ENCODE peak calls at places on chromosomes 7 and 10, in seven cellular contexts. One of them, this sample, is unnamed.

GRCh38 chr7:135414850-135415439 is 95.0 kb downstream of the CNOT4 start:
- DNase-seq in cardiac muscle cell: peak; percentile 60
- DNase-seq in Caco-2: peak; percentile 72
- DNase-seq in naive B cell: peak; percentile 7
- DNase-seq in activated naive CD4-positive, alpha-beta T cell treated with anti-CD3 and anti-CD28 coated beads, Interleukin-2, amount 50 U/mL, for 72 hours: peak; percentile 30
- DNase-seq in AG20443: peak; percentile 25
- DNase-seq in GM13976: no peak
- DNase-seq in this sample: peak; percentile 8

GRCh38 chr10:132858121-132859081 is 72.5 kb upstream of the NKX6-2 start:
- DNase-seq in cardiac muscle cell: no peak
- DNase-seq in Caco-2: peak; percentile 30
- DNase-seq in naive B cell: no peak
- DNase-seq in activated naive CD4-positive, alpha-beta T cell treated with anti-CD3 and anti-CD28 coated beads, Interleukin-2, amount 50 U/mL, for 72 hours: no peak
- DNase-seq in AG20443: no peak
- DNase-seq in GM13976: no peak
- DNase-seq in this sample: no peak

GRCh38 chr7:145269418-145270161 is 433.7 kb upstream of the TPK1 start:
- DNase-seq in cardiac muscle cell: no peak
- DNase-seq in Caco-2: no peak
- DNase-seq in naive B cell: no peak
- DNase-seq in activated naive CD4-positive, alpha-beta T cell treated with anti-CD3 and anti-CD28 coated beads, Interleukin-2, amount 50 U/mL, for 72 hours: no peak
- DNase-seq in AG20443: no peak
- DNase-seq in GM13976: no peak
- DNase-seq in this sample: peak; percentile 6

GRCh38 chr10:102241037-102241443 is 272 bp downstream of the PITX3 start:
- DNase-seq in cardiac muscle cell: no peak
- DNase-seq in Caco-2: no peak
- DNase-seq in naive B cell: no peak
- DNase-seq in activated naive CD4-positive, alpha-beta T cell treated with anti-CD3 and anti-CD28 coated beads, Interleukin-2, amount 50 U/mL, for 72 hours: no peak
- DNase-seq in AG20443: no peak
- DNase-seq in GM13976: no peak
- DNase-seq in this sample: peak; percentile 64

GRCh38 chr10:24439935-24440334 is 231.0 kb downstream of the KIAA1217 start:
- DNase-seq in cardiac muscle cell: no peak
- DNase-seq in Caco-2: no peak
- DNase-seq in naive B cell: no peak
- DNase-seq in activated naive CD4-positive, alpha-beta T cell treated with anti-CD3 and anti-CD28 coated beads, Interleukin-2, amount 50 U/mL, for 72 hours: no peak
- DNase-seq in AG20443: peak; percentile 30
- DNase-seq in GM13976: no peak
- DNase-seq in this sample: no peak

GRCh38 chr7:106139253-106140251 is 27.4 kb upstream of the SYPL1 start:
- DNase-seq in cardiac muscle cell: peak; percentile 28
- DNase-seq in Caco-2: no peak
- DNase-seq in naive B cell: no peak
- DNase-seq in activated naive CD4-positive, alpha-beta T cell treated with anti-CD3 and anti-CD28 coated beads, Interleukin-2, amount 50 U/mL, for 72 hours: no peak
- DNase-seq in AG20443: peak; percentile 40
- DNase-seq in GM13976: no peak
- DNase-seq in this sample: no peak

GRCh38 chr7:64628192-64628591 is 37.7 kb upstream of the ZNF107 start:
- DNase-seq in cardiac muscle cell: no peak
- DNase-seq in Caco-2: no peak
- DNase-seq in naive B cell: no peak
- DNase-seq in activated naive CD4-positive, alpha-beta T cell treated with anti-CD3 and anti-CD28 coated beads, Interleukin-2, amount 50 U/mL, for 72 hours: no peak
- DNase-seq in AG20443: no peak
- DNase-seq in GM13976: no peak
- DNase-seq in this sample: no peak

GRCh38 chr7:1124816-1125602 is 35.0 kb downstream of the ZFAND2A start:
- DNase-seq in cardiac muscle cell: no peak
- DNase-seq in Caco-2: peak; percentile 15
- DNase-seq in naive B cell: no peak
- DNase-seq in activated naive CD4-positive, alpha-beta T cell treated with anti-CD3 and anti-CD28 coated beads, Interleukin-2, amount 50 U/mL, for 72 hours: no peak
- DNase-seq in AG20443: peak; percentile 53
- DNase-seq in GM13976: no peak
- DNase-seq in this sample: no peak

GRCh38 chr10:32149257-32149955 is 93.2 kb upstream of the KIF5B start:
- DNase-seq in cardiac muscle cell: no peak
- DNase-seq in Caco-2: no peak
- DNase-seq in naive B cell: no peak
- DNase-seq in activated naive CD4-positive, alpha-beta T cell treated with anti-CD3 and anti-CD28 coated beads, Interleukin-2, amount 50 U/mL, for 72 hours: peak; percentile 51
- DNase-seq in AG20443: peak; percentile 94
- DNase-seq in GM13976: peak; percentile 82
- DNase-seq in this sample: no peak

GRCh38 chr10:71696635-71697326 is 22.8 kb downstream of the C10orf105 start:
- DNase-seq in cardiac muscle cell: peak; percentile 77
- DNase-seq in Caco-2: peak; percentile 77
- DNase-seq in naive B cell: peak; percentile 53
- DNase-seq in activated naive CD4-positive, alpha-beta T cell treated with anti-CD3 and anti-CD28 coated beads, Interleukin-2, amount 50 U/mL, for 72 hours: peak; percentile 74
- DNase-seq in AG20443: peak; percentile 79
- DNase-seq in GM13976: peak; percentile 75
- DNase-seq in this sample: peak; percentile 88

GRCh38 chr10:78895469-78895868 is 173.3 kb upstream of the ZMIZ1 start:
- DNase-seq in cardiac muscle cell: no peak
- DNase-seq in Caco-2: no peak
- DNase-seq in naive B cell: no peak
- DNase-seq in activated naive CD4-positive, alpha-beta T cell treated with anti-CD3 and anti-CD28 coated beads, Interleukin-2, amount 50 U/mL, for 72 hours: no peak
- DNase-seq in AG20443: no peak
- DNase-seq in GM13976: no peak
- DNase-seq in this sample: no peak

GRCh38 chr7:132191418-132191817 is 384.9 kb downstream of the PLXNA4 start:
- DNase-seq in cardiac muscle cell: no peak
- DNase-seq in Caco-2: no peak
- DNase-seq in naive B cell: no peak
- DNase-seq in activated naive CD4-positive, alpha-beta T cell treated with anti-CD3 and anti-CD28 coated beads, Interleukin-2, amount 50 U/mL, for 72 hours: no peak
- DNase-seq in AG20443: no peak
- DNase-seq in GM13976: no peak
- DNase-seq in this sample: no peak

GRCh38 chr7:94095359-94096009 is 91.3 kb upstream of the BET1 start:
- DNase-seq in cardiac muscle cell: no peak
- DNase-seq in Caco-2: no peak
- DNase-seq in naive B cell: no peak
- DNase-seq in activated naive CD4-positive, alpha-beta T cell treated with anti-CD3 and anti-CD28 coated beads, Interleukin-2, amount 50 U/mL, for 72 hours: no peak
- DNase-seq in AG20443: no peak
- DNase-seq in GM13976: no peak
- DNase-seq in this sample: no peak

GRCh38 chr10:118112496-118113125 is 65.9 kb upstream of the RAB11FIP2 start:
- DNase-seq in cardiac muscle cell: no peak
- DNase-seq in Caco-2: no peak
- DNase-seq in naive B cell: no peak
- DNase-seq in activated naive CD4-positive, alpha-beta T cell treated with anti-CD3 and anti-CD28 coated beads, Interleukin-2, amount 50 U/mL, for 72 hours: no peak
- DNase-seq in AG20443: no peak
- DNase-seq in GM13976: no peak
- DNase-seq in this sample: no peak

GRCh38 chr7:138097064-138097741 is 20.9 kb downstream of the AKR1D1 start:
- DNase-seq in cardiac muscle cell: peak; percentile 53
- DNase-seq in Caco-2: peak; percentile 77
- DNase-seq in naive B cell: no peak
- DNase-seq in activated naive CD4-positive, alpha-beta T cell treated with anti-CD3 and anti-CD28 coated beads, Interleukin-2, amount 50 U/mL, for 72 hours: peak; percentile 8
- DNase-seq in AG20443: peak; percentile 28
- DNase-seq in GM13976: peak; percentile 33
- DNase-seq in this sample: no peak

GRCh38 chr10:3898821-3899220 is 113.8 kb upstream of the KLF6 start:
- DNase-seq in cardiac muscle cell: no peak
- DNase-seq in Caco-2: no peak
- DNase-seq in naive B cell: no peak
- DNase-seq in activated naive CD4-positive, alpha-beta T cell treated with anti-CD3 and anti-CD28 coated beads, Interleukin-2, amount 50 U/mL, for 72 hours: no peak
- DNase-seq in AG20443: no peak
- DNase-seq in GM13976: no peak
- DNase-seq in this sample: no peak

GRCh38 chr10:14326581-14326980 is 4.1 kb downstream of the FRMD4A start:
- DNase-seq in cardiac muscle cell: no peak
- DNase-seq in Caco-2: no peak
- DNase-seq in naive B cell: no peak
- DNase-seq in activated naive CD4-positive, alpha-beta T cell treated with anti-CD3 and anti-CD28 coated beads, Interleukin-2, amount 50 U/mL, for 72 hours: no peak
- DNase-seq in AG20443: no peak
- DNase-seq in GM13976: no peak
- DNase-seq in this sample: no peak

GRCh38 chr7:107874605-107875446 is 16.2 kb upstream of the DLD start:
- DNase-seq in cardiac muscle cell: peak; percentile 68
- DNase-seq in Caco-2: peak; percentile 51
- DNase-seq in naive B cell: peak; percentile 31
- DNase-seq in activated naive CD4-positive, alpha-beta T cell treated with anti-CD3 and anti-CD28 coated beads, Interleukin-2, amount 50 U/mL, for 72 hours: peak; percentile 56
- DNase-seq in AG20443: peak; percentile 72
- DNase-seq in GM13976: peak; percentile 61
- DNase-seq in this sample: peak; percentile 51

GRCh38 chr7:45653209-45653907 is 79.2 kb downstream of the ADCY1 start:
- DNase-seq in cardiac muscle cell: no peak
- DNase-seq in Caco-2: no peak
- DNase-seq in naive B cell: no peak
- DNase-seq in activated naive CD4-positive, alpha-beta T cell treated with anti-CD3 and anti-CD28 coated beads, Interleukin-2, amount 50 U/mL, for 72 hours: no peak
- DNase-seq in AG20443: peak; percentile 2
- DNase-seq in GM13976: no peak
- DNase-seq in this sample: no peak

GRCh38 chr7:24903559-24903958 is 76.4 kb downstream of the OSBPL3 start:
- DNase-seq in cardiac muscle cell: no peak
- DNase-seq in Caco-2: no peak
- DNase-seq in naive B cell: no peak
- DNase-seq in activated naive CD4-positive, alpha-beta T cell treated with anti-CD3 and anti-CD28 coated beads, Interleukin-2, amount 50 U/mL, for 72 hours: no peak
- DNase-seq in AG20443: no peak
- DNase-seq in GM13976: no peak
- DNase-seq in this sample: no peak